ENCODE peak calls at places on chromosome 1, in seven cellular contexts. C, X, N, A, P, Z and E are unnamed samples.
A peak's percentile ranks its signal among the peaks of the same experiment; 100 is the strongest.

GRCh38 chr1:92504751-92505692 is 18.3 kb upstream of the GFI1 start:
- DNase-seq in A (no peak), X (no peak), Z (no peak), C (no peak), N (no peak), P (no peak), E (no peak)

GRCh38 chr1:223429313-223429731 is 36.1 kb downstream of the CCDC185 start:
- DNase-seq in A (no peak), Z (peak; percentile 39), P (no peak), N (no peak), C (no peak), X (no peak), E (peak; percentile 30)

GRCh38 chr1:56034222-56034621 is 545.1 kb downstream of the PLPP3 start:
- DNase-seq in X (no peak), Z (peak; percentile 30), A (no peak), N (peak; percentile 71), C (no peak), P (no peak), E (no peak)

GRCh38 chr1:55636691-55637090 is 421.5 kb upstream of the USP24 start:
- DNase-seq in A (no peak), P (no peak), C (no peak), Z (no peak), X (no peak), N (no peak), E (no peak)

GRCh38 chr1:207651583-207651982 is 6.7 kb downstream of the CR1L start:
- DNase-seq in N (no peak), A (no peak), P (no peak), C (no peak), X (no peak), Z (no peak), E (no peak)

GRCh38 chr1:240136402-240136801 is 44.7 kb downstream of the FMN2 start:
- DNase-seq in X (no peak), Z (no peak), A (no peak), P (no peak), N (no peak), C (no peak), E (no peak)

GRCh38 chr1:145425436-145426029 is at the start of gene NBPF20:
- DNase-seq in N (peak; percentile 28), A (peak; percentile 74), C (peak; percentile 91), X (peak; percentile 66), Z (peak; percentile 89), P (peak; percentile 78), E (peak; percentile 74)

GRCh38 chr1:174211486-174211885 is 52.2 kb downstream of the RABGAP1L start:
- DNase-seq in X (no peak), Z (no peak), C (no peak), N (no peak), P (no peak), A (no peak), E (no peak)

GRCh38 chr1:219713981-219714381 is 101.1 kb upstream of the ZC3H11B start:
- DNase-seq in P (no peak), Z (no peak), C (no peak), X (no peak), A (no peak), N (no peak), E (no peak)

GRCh38 chr1:231160851-231161710 is 777 bp upstream of the TRIM67 start:
- DNase-seq in N (no peak), A (no peak), X (no peak), P (no peak), Z (no peak), C (peak; percentile 32), E (no peak)

GRCh38 chr1:225424562-225425210 is 3.2 kb downstream of the LBR start:
- DNase-seq in C (no peak), N (no peak), A (no peak), Z (peak; percentile 40), X (no peak), P (no peak), E (no peak)

GRCh38 chr1:207259391-207259790 is 62.1 kb upstream of the CD55 start:
- DNase-seq in C (no peak), A (no peak), N (no peak), X (no peak), Z (no peak), P (no peak), E (no peak)

GRCh38 chr1:108560430-108561144 is 687 bp downstream of the EEIG2 start:
- DNase-seq in P (peak; percentile 46), X (peak; percentile 14), A (peak; percentile 15), Z (peak; percentile 64), N (peak; percentile 4), C (peak; percentile 47), E (peak; percentile 21)

GRCh38 chr1:170410391-170411146 is 121.4 kb upstream of the GORAB start:
- DNase-seq in X (no peak), Z (peak; percentile 45), N (peak; percentile 42), C (no peak), A (no peak), P (no peak), E (no peak)

GRCh38 chr1:60069691-60070090 is 3.9 kb downstream of the C1orf87 start:
- DNase-seq in X (no peak), C (no peak), A (no peak), N (no peak), Z (no peak), P (no peak), E (no peak)

GRCh38 chr1:44849575-44850132 is 6.6 kb upstream of the PTCH2 start:
- DNase-seq in A (no peak), Z (no peak), X (no peak), C (no peak), N (no peak), P (no peak), E (no peak)

GRCh38 chr1:6922096-6922931 is 137.1 kb downstream of the CAMTA1 start:
- DNase-seq in C (no peak), N (no peak), X (no peak), Z (peak; percentile 50), P (no peak), A (no peak), E (peak; percentile 84)